ENCODE peak calls at places on chromosomes 5 and 9, in four cellular contexts. One of them, this sample, is unnamed.

GRCh38 chr5:177355162-177355867 is 2.4 kb upstream of the RGS14 start:
- DNase-seq in retina: no peak
- DNase-seq in foreskin keratinocyte: no peak
- DNase-seq in neural progenitor cell: no peak
- DNase-seq in this sample: no peak

GRCh38 chr9:131019387-131020239 is 10.6 kb downstream of the LAMC3 start:
- DNase-seq in neural progenitor cell: no peak
- DNase-seq in retina: no peak
- DNase-seq in foreskin keratinocyte: no peak
- DNase-seq in this sample: no peak

GRCh38 chr9:33448159-33448511 is 742 bp upstream of the AQP3 start:
- DNase-seq in neural progenitor cell: no peak
- DNase-seq in foreskin keratinocyte: peak; percentile 64
- DNase-seq in retina: no peak
- DNase-seq in this sample: no peak

GRCh38 chr5:172866378-172866777 is 32.3 kb downstream of the ERGIC1 start:
- DNase-seq in foreskin keratinocyte: no peak
- DNase-seq in neural progenitor cell: no peak
- DNase-seq in retina: no peak
- DNase-seq in this sample: no peak

GRCh38 chr9:137813651-137814415 is 63.7 kb upstream of the CACNA1B start:
- DNase-seq in neural progenitor cell: no peak
- DNase-seq in retina: no peak
- DNase-seq in foreskin keratinocyte: peak; percentile 92
- DNase-seq in this sample: no peak

GRCh38 chr5:159106569-159107282 is 7.0 kb upstream of the EBF1 start:
- DNase-seq in retina: peak; percentile 90
- DNase-seq in foreskin keratinocyte: peak; percentile 45
- DNase-seq in neural progenitor cell: peak; percentile 93
- DNase-seq in this sample: no peak

GRCh38 chr5:137401946-137402345 is 97.2 kb downstream of the SPOCK1 start:
- DNase-seq in foreskin keratinocyte: peak; percentile 64
- DNase-seq in retina: no peak
- DNase-seq in neural progenitor cell: no peak
- DNase-seq in this sample: no peak

GRCh38 chr5:20286512-20286911 is 298.5 kb upstream of the CDH18 start:
- DNase-seq in retina: no peak
- DNase-seq in neural progenitor cell: no peak
- DNase-seq in foreskin keratinocyte: peak; percentile 81
- DNase-seq in this sample: peak; percentile 43

GRCh38 chr9:124206391-124206790 is 51.4 kb upstream of the NEK6 start:
- DNase-seq in retina: no peak
- DNase-seq in foreskin keratinocyte: no peak
- DNase-seq in neural progenitor cell: no peak
- DNase-seq in this sample: no peak

GRCh38 chr9:15909297-15909696 is 356.5 kb downstream of the CCDC171 start:
- DNase-seq in foreskin keratinocyte: peak; percentile 0
- DNase-seq in neural progenitor cell: no peak
- DNase-seq in retina: no peak
- DNase-seq in this sample: no peak